ENCODE peak calls at places on chromosome 12, in six cellular contexts. J is trophoblast cell, L is GM23248, S is cardiac muscle cell, W is testis, I is tibial nerve. C is an unnamed sample.

GRCh38 chr12:69916541-69917270 is 91.7 kb downstream of the MYRFL start:
- DNase-seq in L (peak; percentile 42), W (no peak), S (no peak), J (no peak), I (no peak), C (peak; percentile 52)

GRCh38 chr12:40104461-40105264 is 1.2 kb downstream of the SLC2A13 start:
- DNase-seq in W (peak; percentile 30), S (no peak), J (no peak), I (no peak), L (no peak), C (peak; percentile 30)

GRCh38 chr12:41966916-41967315 is 177.8 kb downstream of the GXYLT1 start:
- DNase-seq in J (no peak), S (no peak), L (no peak), W (no peak), I (no peak), C (no peak)

GRCh38 chr12:31498424-31498823 is 92.5 kb downstream of the DENND5B start:
- DNase-seq in L (no peak), I (no peak), J (no peak), S (no peak), W (no peak), C (no peak)

GRCh38 chr12:130126023-130126432 is 36.2 kb upstream of the FZD10 start:
- DNase-seq in J (no peak), W (no peak), L (peak; percentile 55), I (peak; percentile 15), S (no peak), C (no peak)

GRCh38 chr12:63480186-63480585 is 188.1 kb downstream of the DPY19L2 start:
- DNase-seq in I (no peak), L (peak; percentile 0), W (no peak), S (no peak), J (no peak), C (no peak)

GRCh38 chr12:68733661-68734071 is 12.3 kb upstream of the SLC35E3 start:
- DNase-seq in I (no peak), L (peak; percentile 88), S (no peak), W (no peak), J (no peak), C (no peak)

GRCh38 chr12:7304456-7304855 is 584 bp downstream of the ACSM4 start:
- DNase-seq in W (no peak), I (no peak), L (no peak), S (no peak), J (no peak), C (no peak)

GRCh38 chr12:121537814-121538698 is 42.8 kb downstream of the KDM2B start:
- DNase-seq in J (no peak), W (no peak), L (peak; percentile 44), S (peak; percentile 52), I (no peak), C (peak; percentile 50)

GRCh38 chr12:67735868-67736267 is 87.3 kb downstream of the DYRK2 start:
- DNase-seq in I (no peak), J (no peak), L (no peak), W (no peak), S (no peak), C (no peak)

GRCh38 chr12:51865470-51865745 is 16.9 kb upstream of the FIGNL2 start:
- DNase-seq in L (no peak), S (no peak), I (no peak), W (no peak), J (no peak), C (no peak)

GRCh38 chr12:51864701-51865469 is 16.4 kb upstream of the FIGNL2 start:
- DNase-seq in I (no peak), J (no peak), L (no peak), S (peak; percentile 94), W (no peak), C (peak; percentile 59)

GRCh38 chr12:51862947-51863346 is 14.4 kb upstream of the FIGNL2 start:
- DNase-seq in S (no peak), L (no peak), J (no peak), I (no peak), W (no peak), C (no peak)

GRCh38 chr12:51863921-51864700 is 15.6 kb upstream of the FIGNL2 start:
- DNase-seq in W (peak; percentile 43), L (peak; percentile 27), I (no peak), S (peak; percentile 86), J (no peak), C (peak; percentile 74)

GRCh38 chr12:51863363-51863920 is 14.9 kb upstream of the FIGNL2 start:
- DNase-seq in W (no peak), I (no peak), S (no peak), J (no peak), L (no peak), C (no peak)
- H3K27me3 ChIP-seq in W (no peaks in the 10 kb centered on the region), I (no peaks in the 10 kb centered on the region), S (peaks cover 5% of the 10 kb centered on the region), J (no peaks in the 10 kb centered on the region), L (peaks cover 15% of the 10 kb centered on the region), C (no peaks in the 10 kb centered on the region)

DNA sequence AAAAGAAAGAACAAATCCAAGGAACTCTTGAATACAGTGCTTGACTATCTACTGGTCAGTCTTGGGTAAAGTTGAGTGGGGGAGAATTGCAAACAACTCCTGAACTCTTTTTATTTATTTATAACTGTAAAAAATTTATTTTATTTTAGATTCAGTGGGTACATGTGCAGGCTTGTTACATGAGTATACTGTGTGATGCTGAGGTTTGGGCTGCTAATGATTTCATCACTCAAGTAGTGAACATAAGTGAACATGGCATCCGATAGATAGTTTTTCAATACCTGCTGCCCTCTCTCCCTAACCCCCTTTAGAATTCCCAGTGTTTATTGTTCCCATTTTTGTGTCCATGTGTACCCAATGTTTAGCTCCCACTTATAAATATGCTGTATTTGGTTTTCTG is 3.2 kb upstream of the GSG1 start:
- DNase-seq in W (no peak), L (no peak), S (no peak), I (no peak), J (no peak), C (no peak)
- H3K27me3 ChIP-seq in W (no peaks in the 10 kb centered on the region), L (no peaks in the 10 kb centered on the region), S (no peaks in the 10 kb centered on the region), I (no peaks in the 10 kb centered on the region), J (no peaks in the 10 kb centered on the region), C (no peaks in the 10 kb centered on the region)

GRCh38 chr12:57726884-57727757 is 11.4 kb downstream of the AGAP2 start:
- DNase-seq in S (peak; percentile 73), W (peak; percentile 50), I (no peak), L (peak; percentile 69), J (peak; percentile 23), C (peak; percentile 46)
- H3K27me3 ChIP-seq in S (peaks cover 90% of the 10 kb centered on the region), W (no peaks in the 10 kb centered on the region), I (peaks cover 7% of the 10 kb centered on the region), L (no peaks in the 10 kb centered on the region), J (peaks cover 26% of the 10 kb centered on the region), C (peaks cover 77% of the 10 kb centered on the region)

GRCh38 chr12:95396849-95397498 is 77.0 kb upstream of the METAP2 start:
- DNase-seq in S (no peak), J (no peak), W (no peak), L (peak; percentile 87), I (no peak), C (no peak)

GRCh38 chr12:95393191-95393790 is 80.7 kb upstream of the METAP2 start:
- DNase-seq in J (no peak), I (no peak), W (no peak), L (no peak), S (no peak), C (no peak)

GRCh38 chr12:95390932-95391331 is 83.0 kb upstream of the METAP2 start:
- DNase-seq in L (no peak), W (no peak), S (no peak), J (no peak), I (no peak), C (no peak)

GRCh38 chr12:95397566-95397965 is 76.4 kb upstream of the METAP2 start:
- DNase-seq in I (no peak), S (no peak), W (no peak), J (no peak), L (no peak), C (no peak)

DNA sequence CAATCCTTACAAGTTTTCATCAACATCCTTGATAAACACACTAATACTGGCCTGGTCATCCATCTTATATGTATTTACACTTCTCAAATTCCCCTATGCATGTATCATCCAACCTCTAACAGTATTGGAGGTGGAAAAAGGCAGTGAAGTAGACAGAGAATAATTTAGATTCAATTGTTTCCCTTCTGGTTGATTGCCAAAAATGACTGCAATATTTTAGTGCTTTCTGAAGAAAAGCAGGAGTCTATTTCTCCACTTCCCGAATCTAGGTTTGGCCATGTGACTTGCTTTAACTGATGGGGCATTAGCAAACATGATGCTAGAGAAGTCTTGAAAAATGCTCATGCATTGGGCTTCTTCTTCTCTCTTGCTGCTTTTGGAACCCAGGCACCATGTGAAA is 78.2 kb upstream of the METAP2 start:
- DNase-seq in J (no peak), W (no peak), L (no peak), I (no peak), S (no peak), C (no peak)
- H3K27me3 ChIP-seq in J (no peaks in the 10 kb centered on the region), W (no peaks in the 10 kb centered on the region), L (peaks cover 12% of the 10 kb centered on the region), I (no peaks in the 10 kb centered on the region), S (no peaks in the 10 kb centered on the region), C (no peaks in the 10 kb centered on the region)

DNA sequence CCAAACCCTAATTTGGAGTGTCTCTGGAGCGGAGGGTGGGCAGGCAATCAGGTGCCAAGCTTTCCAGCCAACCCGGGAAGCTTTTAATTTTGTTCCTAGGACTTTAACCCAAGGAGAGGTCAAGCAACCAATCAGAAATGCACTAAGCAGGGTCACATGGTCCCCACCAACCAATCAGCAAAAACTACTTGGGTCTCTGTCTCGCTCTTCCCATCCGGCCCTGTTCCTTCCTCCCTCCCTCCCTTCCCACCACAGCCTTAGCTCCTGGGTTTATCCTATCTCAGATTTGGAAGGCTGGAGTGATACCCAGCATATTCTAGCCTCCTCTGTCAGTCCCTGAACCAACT is 7.3 kb downstream of the HOXC5 start:
- DNase-seq in W (peak; percentile 72), J (no peak), I (peak; percentile 52), L (peak; percentile 39), S (no peak), C (no peak)
- H3K27me3 ChIP-seq in W (no peaks in the 10 kb centered on the region), J (peaks cover 88% of the 10 kb centered on the region), I (no peaks in the 10 kb centered on the region), L (no peaks in the 10 kb centered on the region), S (peaks cover 100% of the 10 kb centered on the region), C (peaks cover 81% of the 10 kb centered on the region)

GRCh38 chr12:5402536-5402935 is 29.4 kb upstream of the NTF3 start:
- DNase-seq in S (no peak), L (no peak), W (no peak), J (no peak), I (no peak), C (no peak)
- H3K27me3 ChIP-seq in S (no peaks in the 10 kb centered on the region), L (peaks cover 23% of the 10 kb centered on the region), W (no peaks in the 10 kb centered on the region), J (no peaks in the 10 kb centered on the region), I (no peaks in the 10 kb centered on the region), C (peaks cover 3% of the 10 kb centered on the region)

GRCh38 chr12:15346488-15346887 is 24.2 kb downstream of the PTPRO start:
- DNase-seq in S (no peak), W (no peak), I (no peak), J (no peak), L (no peak), C (no peak)

DNA sequence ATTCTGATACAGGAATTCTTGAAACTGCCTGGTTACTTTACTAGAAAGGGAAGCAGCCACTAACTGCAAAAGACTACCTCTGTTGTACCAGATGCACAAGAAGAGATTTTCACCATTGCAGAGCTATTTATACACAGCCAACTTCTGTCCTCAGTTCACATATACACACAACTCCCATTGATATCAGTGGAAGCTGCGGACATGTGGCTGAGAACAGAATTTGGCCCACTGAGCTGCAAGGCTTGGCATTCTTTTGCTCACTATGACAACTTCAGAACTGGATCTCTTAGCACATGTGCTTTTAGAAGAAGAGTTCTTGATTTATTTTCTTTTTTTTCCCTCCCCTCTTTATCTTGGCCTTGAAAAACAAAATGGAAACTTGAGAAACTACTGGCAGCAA is 28.3 kb downstream of the PTPRO start:
- DNase-seq in J (no peak), L (no peak), W (no peak), S (peak; percentile 6), I (no peak), C (no peak)
- H3K27me3 ChIP-seq in J (no peaks in the 10 kb centered on the region), L (no peaks in the 10 kb centered on the region), W (no peaks in the 10 kb centered on the region), S (no peaks in the 10 kb centered on the region), I (no peaks in the 10 kb centered on the region), C (peaks cover 4% of the 10 kb centered on the region)

GRCh38 chr12:48999371-49000131 is at the start of gene DDN:
- DNase-seq in J (peak; percentile 36), S (peak; percentile 83), L (peak; percentile 78), W (no peak), I (no peak), C (peak; percentile 65)
- H3K27me3 ChIP-seq in J (peaks cover 35% of the 10 kb centered on the region), S (peaks cover 41% of the 10 kb centered on the region), L (no peaks in the 10 kb centered on the region), W (no peaks in the 10 kb centered on the region), I (peaks cover 84% of the 10 kb centered on the region), C (peaks cover 43% of the 10 kb centered on the region)